ENCODE peak calls at places on chromosomes 3 and 15, in ten cellular contexts. Z is GM23338; S is OCI-LY7; T is CD8-positive, alpha-beta memory T cell; N is stomach; P is effector memory CD4-positive, alpha-beta T cell; Q is neuronal stem cell; K is pancreas; M is heart left ventricle; I is astrocyte. U is an unnamed sample.

GRCh38 chr3:39970982-39971381 is 161.6 kb downstream of the MYRIP start:
- DNase-seq in Z (no peak), S (no peak), T (no peak), N (no peak), P (no peak), Q (no peak), K (no peak), M (no peak), I (no peak), U (no peak)

GRCh38 chr3:126419151-126419703 is 24.5 kb downstream of the CFAP100 start:
- DNase-seq in Z (no peak), S (no peak), T (no peak), N (peak), P (no peak), Q (no peak), K (no peak), M (no peak), I (no peak), U (no peak)

GRCh38 chr3:9183811-9184463 is 65.5 kb downstream of the SRGAP3 start:
- DNase-seq in Z (peak), S (no peak), T (no peak), N (no peak), P (no peak), Q (peak), K (no peak), M (no peak), I (no peak), U (peak)

GRCh38 chr3:64188810-64189560 is 36.3 kb downstream of the PRICKLE2 start:
- DNase-seq in Z (no peak), S (no peak), T (no peak), N (no peak), P (no peak), Q (no peak), K (peak), M (peak), I (peak), U (peak)

GRCh38 chr3:69866988-69867720 is 127.9 kb downstream of the MITF start:
- DNase-seq in Z (no peak), S (no peak), T (no peak), N (no peak), P (no peak), Q (no peak), K (no peak), M (no peak), I (peak), U (no peak)

GRCh38 chr3:61681636-61682035 is 120.3 kb downstream of the PTPRG start:
- DNase-seq in Z (no peak), S (no peak), T (no peak), N (no peak), P (no peak), Q (no peak), K (no peak), M (no peak), I (no peak), U (no peak)

GRCh38 chr3:35602395-35602936 is 36.9 kb upstream of the ARPP21 start:
- DNase-seq in Z (no peak), S (no peak), T (no peak), N (no peak), P (no peak), Q (no peak), K (no peak), M (no peak), I (no peak), U (no peak)

GRCh38 chr15:40854161-40854560 is 10.3 kb downstream of the SPINT1 start:
- DNase-seq in Z (no peak), S (no peak), T (no peak), N (no peak), P (no peak), Q (no peak), K (no peak), M (no peak), I (no peak), U (no peak)

GRCh38 chr3:49276475-49277356 is at the start of gene C3orf62:
- DNase-seq in Z (peak), S (no peak), T (peak), N (peak), P (peak), Q (no peak), K (peak), M (peak), I (peak), U (peak)

GRCh38 chr15:101337976-101338375 is 42.9 kb upstream of the SNRPA1 start:
- DNase-seq in Z (no peak), S (no peak), T (no peak), N (no peak), P (no peak), Q (no peak), K (no peak), M (no peak), I (no peak), U (no peak)

GRCh38 chr15:67021455-67021854 is 43.9 kb upstream of the SMAD3 start:
- DNase-seq in Z (peak), S (no peak), T (no peak), N (no peak), P (no peak), Q (no peak), K (no peak), M (no peak), I (no peak), U (no peak)

DNA sequence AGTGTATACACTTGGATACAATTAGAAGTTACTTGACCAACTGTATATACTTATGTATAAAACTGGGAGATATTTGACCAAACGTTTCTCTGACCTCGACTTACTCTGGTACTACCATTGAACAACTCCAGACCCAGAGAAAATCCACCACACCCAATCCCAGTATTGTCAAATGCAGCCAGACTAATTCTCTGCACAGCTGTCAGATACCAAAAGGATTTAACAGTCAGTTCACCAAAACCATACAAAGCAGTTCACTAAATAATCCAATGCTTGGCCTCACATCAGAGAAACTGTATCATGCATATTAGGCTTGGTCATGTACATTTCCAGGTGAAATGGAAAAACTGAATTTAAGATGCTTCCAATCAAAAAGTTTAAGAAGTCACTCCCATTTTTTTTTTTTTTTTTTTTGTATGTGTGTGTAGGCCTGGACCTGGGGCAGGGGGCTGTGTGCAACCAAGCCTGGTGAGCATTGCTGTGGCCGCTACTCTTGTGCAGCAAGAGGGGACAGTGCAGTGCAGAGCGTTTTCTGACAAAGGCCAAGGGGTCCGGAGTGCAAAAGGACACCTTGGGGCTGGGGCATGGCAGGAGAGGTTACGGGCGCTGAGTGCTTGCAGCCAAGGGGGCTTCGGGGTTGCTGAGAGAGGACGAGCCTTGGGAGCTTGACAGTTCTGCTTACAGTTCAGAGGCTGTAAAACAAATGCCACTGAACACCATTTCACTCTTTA is 1.4 kb downstream of the TOMM70 start:
- DNase-seq in Z (no peak), S (peak), T (no peak), N (no peak), P (no peak), Q (no peak), K (no peak), M (no peak), I (no peak), U (no peak)
- H3K27ac ChIP-seq in Z (no peak), S (peak), T (peak), N (no peak), P (no peak), Q (no peak), K (no peak), M (peak), I (no peak), U (no peak)

DNA sequence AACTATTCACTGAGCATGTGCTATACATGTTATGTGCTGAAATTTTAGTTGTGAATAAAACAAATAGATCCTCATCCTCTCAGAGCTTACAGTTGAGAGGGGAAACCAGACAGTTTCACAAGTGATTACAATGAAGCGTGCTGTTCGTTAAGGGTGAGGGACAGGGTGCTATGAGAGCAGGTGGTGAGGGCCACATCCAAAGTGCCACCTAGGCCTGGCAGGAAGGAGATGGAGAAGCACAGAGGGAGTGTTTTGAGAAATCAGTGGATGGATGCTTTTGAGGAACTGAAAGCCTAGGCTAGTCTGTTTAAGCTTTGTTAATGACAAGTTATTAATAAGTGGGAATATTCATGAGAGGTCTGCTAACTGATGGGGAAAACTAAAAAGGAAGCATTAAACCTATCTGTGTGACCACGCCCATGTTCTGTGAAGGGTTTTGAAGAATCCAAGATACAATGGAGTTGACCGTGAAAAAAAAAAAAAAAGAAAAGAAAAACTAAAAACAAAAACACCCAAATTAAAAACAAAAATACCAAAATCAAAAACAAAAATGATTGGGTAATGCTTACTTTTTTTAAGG is 7.3 kb downstream of the MCTP2 start:
- DNase-seq in Z (no peak), S (peak), T (no peak), N (no peak), P (no peak), Q (no peak), K (no peak), M (no peak), I (no peak), U (no peak)
- H3K27ac ChIP-seq in Z (no peak), S (peak), T (no peak), N (peak), P (no peak), Q (no peak), K (peak), M (no peak), I (no peak), U (no peak)

GRCh38 chr15:74997161-74997942 is 2.0 kb downstream of the SCAMP5 start:
- DNase-seq in Z (no peak), S (no peak), T (no peak), N (no peak), P (no peak), Q (no peak), K (peak), M (no peak), I (no peak), U (no peak)
- H3K27ac ChIP-seq in Z (no peak), S (no peak), T (no peak), N (no peak), P (no peak), Q (no peak), K (no peak), M (no peak), I (no peak), U (no peak)

DNA sequence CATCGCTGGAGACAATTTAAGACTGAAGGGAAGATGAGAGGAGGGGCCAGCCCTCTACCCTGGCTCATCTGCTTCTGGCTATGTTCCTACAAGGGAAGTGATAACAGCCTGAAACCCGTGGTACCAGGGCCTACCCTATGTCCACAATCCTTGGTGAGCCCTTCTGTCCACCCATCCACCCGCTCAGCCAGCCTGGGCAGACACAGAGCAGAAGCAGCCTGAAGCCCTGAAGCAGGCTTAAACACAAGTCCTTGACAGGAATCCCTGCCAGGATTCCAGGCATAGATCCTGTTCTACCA is 15.4 kb downstream of the CLK3 start:
- DNase-seq in Z (no peak), S (no peak), T (no peak), N (no peak), P (no peak), Q (no peak), K (no peak), M (no peak), I (no peak), U (no peak)
- H3K27ac ChIP-seq in Z (no peak), S (no peak), T (no peak), N (no peak), P (no peak), Q (no peak), K (no peak), M (no peak), I (no peak), U (no peak)

DNA sequence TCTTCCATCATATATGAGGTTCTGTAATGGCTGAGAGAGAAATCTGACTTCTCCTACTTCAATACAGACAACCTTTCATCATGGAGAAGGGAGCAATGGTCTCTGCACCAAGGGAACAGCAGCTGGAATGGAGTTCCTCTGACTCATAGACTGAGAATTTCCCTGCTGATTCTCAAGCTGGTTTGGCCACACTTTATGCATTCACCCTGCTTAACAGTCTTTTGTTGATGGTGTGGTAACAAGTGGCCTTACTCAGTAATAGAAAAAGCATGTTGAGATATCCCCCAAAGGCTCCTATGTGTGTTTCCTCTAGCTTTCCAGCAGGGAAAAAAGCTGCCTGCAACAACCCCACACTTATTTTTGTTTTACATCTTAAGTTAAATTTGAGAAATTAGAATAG is 138.1 kb downstream of the GREM1 start:
- DNase-seq in Z (peak), S (no peak), T (no peak), N (no peak), P (no peak), Q (no peak), K (no peak), M (peak), I (peak), U (no peak)
- H3K27ac ChIP-seq in Z (no peak), S (no peak), T (no peak), N (peak), P (no peak), Q (no peak), K (peak), M (no peak), I (peak), U (no peak)

DNA sequence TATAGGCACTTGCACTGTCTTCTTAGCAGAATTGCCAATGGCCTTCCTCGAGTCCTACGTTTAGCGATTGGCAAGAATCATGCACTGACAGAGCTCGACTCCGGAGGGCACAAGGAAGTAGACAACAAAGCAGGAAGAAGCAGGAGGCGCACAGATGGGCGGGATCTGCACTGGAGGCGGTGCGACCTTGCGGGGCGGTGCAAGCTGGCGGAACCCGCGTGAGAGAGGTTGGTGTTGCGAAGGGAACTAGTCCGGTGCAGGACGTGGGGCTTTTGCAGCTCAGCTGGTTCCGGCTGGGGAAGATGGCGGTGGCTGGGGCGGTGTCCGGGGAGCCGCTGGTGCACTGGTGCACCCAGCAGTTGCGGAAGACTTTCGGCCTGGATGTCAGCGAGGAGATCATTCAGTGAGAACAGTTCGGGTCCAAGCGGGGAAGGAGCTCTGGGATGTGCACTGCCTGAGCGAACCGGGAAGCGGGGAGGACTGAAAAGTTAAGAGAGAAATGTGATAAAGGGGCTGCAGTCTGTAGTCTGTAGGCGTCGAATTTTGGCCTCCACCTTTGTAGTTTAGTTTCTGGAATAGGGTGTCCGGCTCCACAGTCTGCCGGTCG is at the start of gene TRIP4:
- DNase-seq in Z (peak), S (peak), T (peak), N (peak), P (peak), Q (peak), K (peak), M (peak), I (peak), U (peak)
- H3K27ac ChIP-seq in Z (peak), S (peak), T (peak), N (peak), P (peak), Q (peak), K (peak), M (peak), I (peak), U (peak)